ENCODE peak calls at places on chromosome 19, in six cellular contexts. G is SK-N-SH, Y is vagina, T is GM12892, H is GM12891, E is upper lobe of left lung. B is an unnamed sample.

GRCh38 chr19:30535011-30535410 is 162.8 kb downstream of the ZNF536 start:
- DNase-seq in H (no peak), G (no peak), T (no peak), E (no peak), Y (no peak), B (no peak)

GRCh38 chr19:30516586-30516985 is 144.4 kb downstream of the ZNF536 start:
- DNase-seq in T (no peak), G (no peak), H (no peak), Y (no peak), E (peak; percentile 35), B (no peak)

GRCh38 chr19:39778763-39779162 is at the start of gene LEUTX:
- DNase-seq in T (no peak), Y (no peak), E (no peak), G (no peak), H (peak; percentile 13), B (no peak)

GRCh38 chr19:58409010-58409790 is 751 bp downstream of the ZNF584 start:
- DNase-seq in H (no peak), G (peak; percentile 79), Y (no peak), E (no peak), T (no peak), B (peak; percentile 52)

GRCh38 chr19:58330458-58330857 is 3.7 kb downstream of the ZSCAN22 start:
- DNase-seq in E (no peak), H (no peak), T (no peak), G (no peak), Y (no peak), B (no peak)

GRCh38 chr19:49167857-49168409 is 10.3 kb downstream of the TRPM4 start:
- DNase-seq in E (no peak), T (no peak), Y (no peak), G (no peak), H (no peak), B (no peak)

GRCh38 chr19:47227347-47228167 is 3.4 kb downstream of the BBC3 start:
- DNase-seq in H (no peak), T (no peak), E (peak; percentile 70), G (peak; percentile 77), Y (no peak), B (peak; percentile 87)

GRCh38 chr19:15181394-15181793 is 19.4 kb downstream of the NOTCH3 start:
- DNase-seq in H (no peak), E (peak; percentile 81), G (no peak), T (no peak), Y (no peak), B (no peak)

GRCh38 chr19:51131780-51132680 is 7.3 kb downstream of the SIGLEC9 start:
- DNase-seq in G (peak; percentile 34), H (no peak), E (no peak), Y (no peak), T (no peak), B (no peak)

GRCh38 chr19:14318873-14319272 is 62.4 kb upstream of the ADGRE5 start:
- DNase-seq in E (no peak), Y (no peak), T (no peak), H (no peak), G (peak; percentile 64), B (no peak)

GRCh38 chr19:11570039-11570462 is 7.4 kb downstream of the ACP5 start:
- DNase-seq in Y (no peak), E (no peak), G (peak; percentile 52), H (no peak), T (peak; percentile 4), B (no peak)

GRCh38 chr19:46487802-46488445 is 7.7 kb downstream of the PNMA8B start:
- DNase-seq in T (peak; percentile 74), G (peak; percentile 89), Y (no peak), H (peak; percentile 76), E (peak; percentile 92), B (peak; percentile 83)

GRCh38 chr19:51706296-51706695 is 13.2 kb downstream of the SPACA6 start:
- DNase-seq in T (no peak), H (no peak), G (no peak), E (no peak), Y (no peak), B (no peak)

GRCh38 chr19:46828484-46828883 is 22.2 kb downstream of the AP2S1 start:
- DNase-seq in Y (no peak), T (no peak), H (no peak), G (no peak), E (no peak), B (no peak)

GRCh38 chr19:53865523-53865917 is 2.2 kb upstream of the MYADM start:
- DNase-seq in H (no peak), Y (no peak), E (no peak), G (no peak), T (no peak), B (no peak)

GRCh38 chr19:58243351-58243750 is 14.6 kb downstream of the ZNF544 start:
- DNase-seq in G (no peak), E (no peak), Y (no peak), H (no peak), T (no peak), B (no peak)

GRCh38 chr19:8567522-8568172 is 9.6 kb downstream of the MYO1F start:
- DNase-seq in H (no peak), T (no peak), E (no peak), Y (no peak), G (no peak), B (no peak)

GRCh38 chr19:14118165-14119051 is 846 bp upstream of the PRKACA start:
- DNase-seq in E (no peak), H (no peak), Y (no peak), T (no peak), G (peak; percentile 42), B (peak; percentile 90)

GRCh38 chr19:51799998-51800848 is 5.3 kb downstream of the FPR3 start:
- DNase-seq in G (no peak), T (no peak), E (no peak), H (no peak), Y (no peak), B (no peak)

GRCh38 chr19:55646889-55647731 is 902 bp upstream of the CCDC106 start:
- DNase-seq in Y (no peak), H (no peak), T (no peak), G (peak; percentile 23), E (no peak), B (no peak)

GRCh38 chr19:17718467-17718987 is 753 bp upstream of the MAP1S start:
- DNase-seq in G (no peak), H (no peak), E (no peak), T (no peak), Y (no peak), B (no peak)

GRCh38 chr19:14310055-14310454 is 71.2 kb upstream of the ADGRE5 start:
- DNase-seq in G (no peak), Y (no peak), E (no peak), T (no peak), H (no peak), B (no peak)

GRCh38 chr19:10760268-10760944 is 42.5 kb downstream of the DNM2 start:
- DNase-seq in G (no peak), E (no peak), H (no peak), Y (no peak), T (no peak), B (no peak)

DNA sequence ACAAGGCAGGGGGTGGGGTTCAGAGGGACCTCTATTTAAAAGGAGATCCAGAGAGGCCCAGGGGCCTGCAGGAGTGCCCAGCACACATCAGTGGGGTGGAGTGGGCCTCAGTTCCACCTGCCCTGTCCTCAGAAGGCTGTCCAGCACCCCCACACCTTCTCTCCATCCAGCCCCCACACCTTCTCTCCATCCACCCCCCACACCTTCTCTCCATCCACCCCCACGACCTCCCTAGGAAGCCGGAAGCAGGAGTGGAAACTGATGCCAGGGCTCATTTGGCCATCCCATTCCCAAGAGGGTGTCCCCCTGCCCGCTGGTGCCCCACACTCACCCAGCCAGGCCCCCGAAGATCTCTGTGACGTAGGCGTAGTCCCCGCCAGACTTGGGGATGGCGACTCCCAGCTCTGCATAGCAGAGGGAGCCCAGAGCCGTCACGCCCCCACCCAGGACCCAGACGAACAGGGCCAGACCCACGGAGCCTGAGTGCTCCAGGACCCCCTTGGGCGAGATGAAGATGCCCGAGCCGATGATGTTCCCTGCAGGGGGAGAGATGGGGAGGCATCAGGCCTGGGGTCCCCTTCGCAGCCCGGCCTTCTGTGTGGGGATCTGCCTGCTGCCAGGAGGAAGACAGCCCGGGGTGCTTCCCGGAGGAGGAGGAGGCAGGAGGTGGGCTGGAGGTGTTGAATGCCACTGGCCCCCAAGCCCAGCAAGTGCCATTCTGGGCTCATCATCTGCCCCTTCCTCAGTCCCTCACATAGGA is 10.0 kb downstream of the SLC7A10 start:
- DNase-seq in E (no peak), T (no peak), Y (no peak), H (no peak), G (peak; percentile 20), B (no peak)
- TF ChIP-seq POLR2AphosphoS5 in E (no peak), T (no peak), Y (no peak), H (no peak), G (no peak), B (no peak)

DNA sequence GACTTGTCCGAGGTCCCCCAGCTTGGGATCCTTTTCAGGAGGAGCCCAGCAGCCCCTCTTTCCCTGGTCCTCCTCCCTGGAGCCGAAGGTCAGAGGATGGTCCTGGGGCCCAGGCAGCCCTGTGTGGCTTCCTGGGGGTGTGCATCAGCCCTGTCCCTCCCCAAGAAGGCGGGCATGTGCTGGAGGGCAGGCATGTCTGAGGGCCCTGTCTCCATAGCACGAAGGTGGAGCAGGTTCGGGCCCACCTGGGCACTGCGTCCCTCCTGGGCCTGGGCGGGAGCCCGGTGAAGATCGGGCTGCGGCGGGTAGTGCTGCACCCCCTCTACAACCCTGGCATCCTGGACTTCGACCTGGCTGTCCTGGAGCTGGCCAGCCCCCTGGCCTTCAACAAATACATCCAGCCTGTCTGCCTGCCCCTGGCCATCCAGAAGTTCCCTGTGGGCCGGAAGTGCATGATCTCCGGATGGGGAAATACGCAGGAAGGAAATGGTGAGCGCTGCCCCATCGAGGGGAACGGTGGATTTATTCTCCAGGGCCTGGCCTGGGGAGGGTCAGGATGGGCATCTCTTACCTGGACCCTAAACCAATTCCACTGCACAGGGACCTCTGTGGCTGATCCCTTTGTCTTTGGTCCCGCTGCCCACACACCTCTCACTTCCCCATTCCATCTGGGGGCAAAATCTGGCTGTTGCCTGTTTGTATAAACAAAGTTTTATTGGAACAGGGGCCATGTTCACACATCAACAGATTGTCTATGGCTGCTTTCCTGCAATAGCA is 10.9 kb downstream of the TIMM13 start:
- DNase-seq in E (no peak), Y (no peak), H (no peak), G (peak; percentile 24), T (no peak), B (no peak)
- TF ChIP-seq POLR2AphosphoS5 in E (no peak), Y (no peak), H (peak; percentile 15), G (no peak), T (no peak), B (no peak)

GRCh38 chr19:4208385-4209094 is 20.8 kb upstream of the EBI3 start:
- DNase-seq in H (no peak), T (no peak), Y (no peak), G (peak; percentile 68), E (no peak), B (no peak)
- TF ChIP-seq POLR2AphosphoS5 in H (no peak), T (no peak), Y (no peak), G (no peak), E (no peak), B (no peak)

GRCh38 chr19:2389594-2389993 is 29.5 kb downstream of the TMPRSS9 start:
- DNase-seq in H (no peak), G (no peak), Y (no peak), E (no peak), T (no peak), B (no peak)

GRCh38 chr19:2382530-2383222 is 22.6 kb downstream of the TMPRSS9 start:
- DNase-seq in Y (no peak), T (no peak), G (no peak), E (no peak), H (no peak), B (no peak)

GRCh38 chr19:2387367-2388288 is 27.6 kb downstream of the TMPRSS9 start:
- DNase-seq in G (no peak), E (no peak), Y (no peak), T (no peak), H (no peak), B (no peak)

GRCh38 chr19:2381151-2381822 is 21.2 kb downstream of the TMPRSS9 start:
- DNase-seq in E (no peak), Y (no peak), T (no peak), G (no peak), H (no peak), B (no peak)

GRCh38 chr19:2385053-2385721 is 25.1 kb downstream of the TMPRSS9 start:
- DNase-seq in T (no peak), G (peak; percentile 95), E (peak; percentile 61), Y (no peak), H (no peak), B (peak; percentile 66)
- TF ChIP-seq POLR2AphosphoS5 in T (no peak), G (peak; percentile 17), E (no peak), Y (no peak), H (no peak), B (no peak)